ENCODE peak calls at places on chromosomes 2 and 18, in seven cellular contexts. S is stimulated activated CD8-positive, alpha-beta memory T cell treated with anti-CD3 and anti-CD28 coated beads, Interleukin-15, amount 100 ng/mL, for 48 hours; X is glutamatergic neuron; Q is Caki2; Z is CD4-positive, alpha-beta T cell; A is cardiac septum; N is lung. Y is an unnamed sample.

GRCh38 chr2:157784823-157785175 is 91.3 kb downstream of the ACVR1 start:
- DNase-seq in Q (no peak), Z (no peak), S (no peak), N (no peak), A (no peak), X (no peak), Y (no peak)

GRCh38 chr2:160752475-160753330 is 259.1 kb upstream of the RBMS1 start:
- DNase-seq in N (no peak), S (no peak), X (no peak), A (no peak), Z (no peak), Q (no peak), Y (no peak)

GRCh38 chr2:69462780-69463179 is 25.5 kb upstream of the NFU1 start:
- DNase-seq in N (no peak), A (no peak), Q (no peak), X (no peak), S (no peak), Z (no peak), Y (no peak)

GRCh38 chr2:230692760-230693159 is 19.9 kb upstream of the CAB39 start:
- DNase-seq in A (no peak), Q (no peak), S (no peak), Z (no peak), X (no peak), N (no peak), Y (no peak)

GRCh38 chr18:14189858-14190257 is 57.6 kb upstream of the ZNF519 start:
- DNase-seq in X (no peak), N (no peak), Z (no peak), S (peak), Q (peak), A (no peak), Y (no peak)

GRCh38 chr18:76837071-76837470 is 14.7 kb downstream of the ZNF236 start:
- DNase-seq in N (no peak), Z (no peak), A (no peak), X (no peak), Q (no peak), S (no peak), Y (no peak)

GRCh38 chr2:227774011-227774624 is 28.4 kb downstream of the SCYGR8 start:
- DNase-seq in Q (peak), Z (no peak), S (no peak), X (no peak), N (no peak), A (no peak), Y (no peak)

GRCh38 chr2:63878486-63878885 is 36.8 kb downstream of the UGP2 start:
- DNase-seq in N (no peak), S (no peak), Q (no peak), Z (no peak), A (no peak), X (no peak), Y (no peak)

GRCh38 chr2:85420743-85421705 is 2.5 kb downstream of the SH2D6 start:
- DNase-seq in Q (peak), A (peak), N (peak), S (peak), X (peak), Z (peak), Y (peak)

GRCh38 chr2:217621391-217621801 is 381.4 kb downstream of the TNS1 start:
- DNase-seq in X (no peak), A (no peak), S (no peak), Q (no peak), Z (no peak), N (no peak), Y (no peak)

GRCh38 chr2:20578266-20578894 is 72.5 kb downstream of the HS1BP3 start:
- DNase-seq in Z (no peak), X (no peak), N (no peak), S (no peak), A (no peak), Q (no peak), Y (peak)

GRCh38 chr2:199282309-199282708 is 175.4 kb downstream of the SATB2 start:
- DNase-seq in Z (no peak), Q (no peak), X (no peak), N (no peak), A (no peak), S (no peak), Y (no peak)

GRCh38 chr2:77954931-77955330 is 432.8 kb upstream of the LRRTM4 start:
- DNase-seq in S (no peak), A (no peak), Q (no peak), X (no peak), Z (no peak), N (no peak), Y (no peak)

GRCh38 chr2:36785179-36785795 is 88.8 kb downstream of the VIT start:
- DNase-seq in X (peak), N (peak), A (no peak), Z (peak), Q (peak), S (peak), Y (no peak)

GRCh38 chr18:67639872-67640271 is 123.4 kb upstream of the DSEL start:
- DNase-seq in X (no peak), A (no peak), S (no peak), Z (no peak), Q (no peak), N (no peak), Y (no peak)

GRCh38 chr2:238702691-238703415 is 145.0 kb upstream of the TWIST2 start:
- DNase-seq in Q (no peak), S (no peak), N (peak), X (no peak), Z (no peak), A (peak), Y (peak)

GRCh38 chr2:183665403-183665802 is 541.2 kb downstream of the NUP35 start:
- DNase-seq in N (no peak), Q (no peak), A (no peak), X (no peak), S (no peak), Z (no peak), Y (no peak)

GRCh38 chr2:222307138-222307756 is 8.4 kb upstream of the PAX3 start:
- DNase-seq in N (no peak), S (no peak), A (no peak), Q (no peak), X (no peak), Z (no peak), Y (no peak)

GRCh38 chr2:218400167-218400929 is 680 bp downstream of the CTDSP1 start:
- DNase-seq in N (peak), X (peak), A (no peak), Z (peak), Q (no peak), S (no peak), Y (peak)

GRCh38 chr2:220855296-220855695 is 716.8 kb downstream of the EPHA4 start:
- DNase-seq in Z (no peak), Q (no peak), S (no peak), N (no peak), X (no peak), A (no peak), Y (no peak)